ENCODE peak calls at places on chromosomes 6 and 20, in ten cellular contexts. M is GM12878, X is stomach, J is heart left ventricle, Z is A549, Y is IMR-90, B is ovary, P is endothelial cell of umbilical vein, W is H1, S is uterus. O is an unnamed sample.

GRCh38 chr6:4637691-4638433 is 138.3 kb upstream of the CDYL start:
- DNase-seq in S (no peak), J (no peak), Y (peak), W (no peak), X (no peak), P (peak), M (peak), Z (peak), B (no peak), O (no peak)

GRCh38 chr6:148501178-148501590 is 158.5 kb downstream of the SASH1 start:
- DNase-seq in J (no peak), W (no peak), B (no peak), Y (peak), X (no peak), S (peak), Z (peak), P (no peak), M (no peak), O (no peak)

GRCh38 chr6:169963581-169964297 is 212.3 kb downstream of the ERMARD start:
- DNase-seq in J (no peak), B (peak), Z (no peak), P (no peak), S (no peak), X (peak), W (no peak), Y (no peak), M (no peak), O (no peak)

GRCh38 chr20:58306421-58307261 is 2.9 kb upstream of the RAB22A start:
- DNase-seq in W (no peak), P (peak), S (no peak), B (no peak), M (peak), Y (peak), J (no peak), Z (peak), X (peak), O (peak)

GRCh38 chr6:79394690-79395089 is 142.5 kb downstream of the LCA5 start:
- DNase-seq in P (no peak), B (no peak), Y (no peak), X (no peak), W (no peak), J (no peak), M (no peak), Z (no peak), S (no peak), O (no peak)

GRCh38 chr6:30814137-30815084 is 69.9 kb upstream of the DDR1 start:
- DNase-seq in S (no peak), W (no peak), Z (peak), B (peak), J (no peak), Y (peak), P (peak), M (no peak), X (peak), O (peak)

GRCh38 chr20:38247166-38247509 is 13.4 kb downstream of the KIAA1755 start:
- DNase-seq in Y (no peak), J (no peak), M (no peak), S (no peak), P (no peak), B (no peak), Z (no peak), W (no peak), X (no peak), O (no peak)

GRCh38 chr20:20525756-20526155 is 157.9 kb downstream of the INSM1 start:
- DNase-seq in X (no peak), J (no peak), S (no peak), B (no peak), Y (no peak), W (no peak), P (no peak), Z (no peak), M (no peak), O (no peak)

GRCh38 chr6:133340557-133340956 is 99.4 kb downstream of the EYA4 start:
- DNase-seq in B (no peak), X (no peak), Y (peak), Z (peak), S (no peak), M (no peak), J (no peak), W (no peak), P (no peak), O (no peak)

GRCh38 chr6:20069130-20069529 is 143.1 kb downstream of the MBOAT1 start:
- DNase-seq in J (no peak), Y (no peak), B (no peak), M (no peak), S (no peak), Z (no peak), W (no peak), X (no peak), P (peak), O (peak)

GRCh38 chr6:88119769-88120168 is 46.4 kb downstream of the CNR1 start:
- DNase-seq in Y (no peak), W (no peak), Z (no peak), X (no peak), P (no peak), J (no peak), M (no peak), B (no peak), S (no peak), O (peak)

GRCh38 chr20:20370087-20370575 is 2.2 kb downstream of the INSM1 start:
- DNase-seq in S (no peak), M (no peak), X (no peak), B (no peak), Z (peak), P (no peak), Y (no peak), J (no peak), W (no peak), O (no peak)

GRCh38 chr6:152401978-152402377 is 235.2 kb downstream of the SYNE1 start:
- DNase-seq in B (no peak), Y (peak), W (no peak), S (no peak), J (no peak), X (no peak), Z (peak), M (no peak), P (peak), O (no peak)

GRCh38 chr6:143149771-143150170 is 89.1 kb downstream of the AIG1 start:
- DNase-seq in P (no peak), W (no peak), X (no peak), M (no peak), J (no peak), B (no peak), S (no peak), Z (no peak), Y (peak), O (no peak)

GRCh38 chr6:106894978-106895702 is 79.4 kb downstream of the CD24 start:
- DNase-seq in X (peak), Z (peak), B (no peak), J (no peak), M (no peak), P (peak), Y (peak), W (no peak), S (no peak), O (peak)

GRCh38 chr6:5287205-5287965 is 26.1 kb downstream of the FARS2 start:
- DNase-seq in M (no peak), B (no peak), S (no peak), X (no peak), P (no peak), W (no peak), J (no peak), Z (no peak), Y (peak), O (no peak)

GRCh38 chr20:49993301-49993751 is 10.5 kb downstream of the SNAI1 start:
- DNase-seq in M (no peak), P (no peak), J (no peak), S (no peak), W (no peak), X (no peak), Z (no peak), Y (no peak), B (no peak), O (no peak)

GRCh38 chr20:58264271-58264670 is 35.8 kb upstream of the ANKRD60 start:
- DNase-seq in W (no peak), X (no peak), S (no peak), J (no peak), P (no peak), Y (no peak), M (no peak), Z (no peak), B (no peak), O (no peak)

GRCh38 chr20:4781637-4782349 is 60.1 kb downstream of the PRND start:
- DNase-seq in M (no peak), P (no peak), S (no peak), B (no peak), W (no peak), J (no peak), Y (no peak), X (no peak), Z (no peak), O (no peak)
- TF ChIP-seq POLR2A in M (no peak), P (no peak), S (no peak), B (no peak), W (no peak), J (no peak), Y (no peak), X (no peak), Z (no peak), O (no peak)

DNA sequence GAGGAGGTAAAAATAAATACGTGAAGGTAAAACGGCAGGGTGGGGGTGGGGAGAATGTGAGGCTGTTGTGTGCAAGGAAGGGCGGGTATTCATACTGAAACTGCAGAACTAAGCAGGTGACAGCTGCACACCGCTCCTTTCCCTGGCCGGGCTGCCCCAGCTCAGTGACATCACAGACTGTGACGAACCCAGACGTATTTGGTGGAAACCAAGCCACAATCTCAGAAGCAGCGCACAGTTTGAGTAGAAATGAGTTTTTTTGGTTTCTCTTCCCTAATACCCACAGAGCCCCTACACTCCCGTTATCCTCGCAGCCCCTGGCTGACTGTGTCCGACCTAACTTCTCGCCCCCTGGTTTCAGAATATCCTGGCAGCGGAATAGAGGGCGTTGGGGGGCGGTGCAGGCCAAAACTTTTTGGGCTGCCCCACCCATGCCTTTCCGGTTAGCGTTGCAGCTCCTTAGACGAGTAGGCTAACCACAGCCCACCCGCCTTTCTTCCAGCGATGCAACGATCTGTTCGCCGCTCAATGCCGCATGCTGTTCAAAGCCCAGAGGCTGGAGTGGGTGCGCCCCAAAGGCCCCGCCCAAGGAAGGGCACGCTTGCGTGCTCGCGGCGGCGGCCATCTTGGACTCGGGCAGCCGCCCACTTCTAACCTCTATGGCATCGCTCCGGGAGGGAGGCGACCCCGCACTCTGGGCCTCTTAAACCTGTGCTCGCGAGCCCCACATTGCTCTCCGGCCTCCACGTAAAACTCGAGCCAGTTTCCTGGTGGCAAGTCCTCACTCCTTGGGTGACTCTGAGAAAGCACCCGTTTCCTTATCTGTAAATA is 9.1 kb downstream of the BAK1 start:
- DNase-seq in W (no peak), Z (peak), P (peak), J (peak), M (peak), Y (peak), S (peak), X (peak), B (peak), O (peak)
- TF ChIP-seq POLR2A in W (no peak), Z (peak), P (peak), J (peak), M (peak), Y (no peak), S (no peak), X (no peak), B (no peak), O (peak)

DNA sequence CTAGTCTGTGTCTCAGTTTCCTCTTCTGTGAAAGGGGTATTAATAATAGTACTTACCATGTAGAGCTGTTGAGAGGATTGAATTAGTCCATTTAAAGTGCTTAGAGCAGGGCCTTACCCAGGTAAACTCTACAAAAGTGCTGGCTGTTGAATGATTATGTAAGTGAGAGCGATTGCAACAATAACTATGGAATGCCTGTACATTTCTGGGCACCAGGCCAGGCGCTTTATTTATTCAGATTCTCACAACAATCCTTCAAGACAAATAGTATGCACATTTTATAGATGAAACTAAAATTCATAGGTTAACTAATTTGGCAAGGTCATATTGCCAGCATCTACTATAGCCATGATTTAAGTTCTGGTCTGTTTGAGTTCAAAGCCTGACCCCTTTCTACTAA is 78.3 kb upstream of the MMS22L start:
- DNase-seq in Y (no peak), Z (peak), P (peak), S (no peak), W (no peak), X (no peak), B (no peak), J (no peak), M (no peak), O (no peak)
- TF ChIP-seq POLR2A in Y (no peak), Z (no peak), P (no peak), S (no peak), W (no peak), X (no peak), B (no peak), J (no peak), M (no peak), O (no peak)

GRCh38 chr6:70376628-70377027 is 36.7 kb upstream of the FAM135A start:
- DNase-seq in Z (no peak), Y (no peak), S (no peak), M (no peak), W (no peak), B (no peak), P (no peak), X (no peak), J (no peak), O (no peak)
- TF ChIP-seq POLR2A in Z (no peak), Y (no peak), S (no peak), M (no peak), W (no peak), B (no peak), P (no peak), X (no peak), J (no peak), O (no peak)

DNA sequence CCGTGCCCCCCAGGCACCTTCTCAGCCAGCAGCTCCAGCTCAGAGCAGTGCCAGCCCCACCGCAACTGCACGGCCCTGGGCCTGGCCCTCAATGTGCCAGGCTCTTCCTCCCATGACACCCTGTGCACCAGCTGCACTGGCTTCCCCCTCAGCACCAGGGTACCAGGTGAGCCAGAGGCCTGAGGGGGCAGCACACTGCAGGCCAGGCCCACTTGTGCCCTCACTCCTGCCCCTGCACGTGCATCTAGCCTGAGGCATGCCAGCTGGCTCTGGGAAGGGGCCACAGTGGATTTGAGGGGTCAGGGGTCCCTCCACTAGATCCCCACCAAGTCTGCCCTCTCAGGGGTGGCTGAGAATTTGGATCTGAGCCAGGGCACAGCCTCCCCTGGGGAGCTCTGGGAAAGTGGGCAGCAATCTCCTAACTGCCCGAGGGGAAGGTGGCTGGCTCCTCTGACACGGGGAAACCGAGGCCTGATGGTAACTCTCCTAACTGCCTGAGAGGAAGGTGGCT is 960 bp downstream of the TNFRSF6B start:
- DNase-seq in W (no peak), M (no peak), Z (no peak), B (peak), J (no peak), Y (no peak), P (no peak), X (no peak), S (peak), O (no peak)
- TF ChIP-seq POLR2A in W (peak), M (peak), Z (no peak), B (no peak), J (no peak), Y (no peak), P (no peak), X (no peak), S (no peak), O (peak)

GRCh38 chr6:73516712-73517489 is 3.9 kb downstream of the EEF1A1 start:
- DNase-seq in X (no peak), W (no peak), S (no peak), Y (peak), B (no peak), M (no peak), P (peak), J (no peak), Z (no peak), O (peak)
- TF ChIP-seq POLR2A in X (no peak), W (peak), S (no peak), Y (peak), B (no peak), M (peak), P (peak), J (no peak), Z (no peak), O (peak)

GRCh38 chr6:34745277-34746103 is 11.8 kb upstream of the SNRPC start:
- DNase-seq in M (no peak), J (no peak), X (peak), P (no peak), W (no peak), B (no peak), Z (no peak), Y (peak), S (no peak), O (peak)
- TF ChIP-seq POLR2A in M (no peak), J (no peak), X (no peak), P (no peak), W (no peak), B (no peak), Z (no peak), Y (no peak), S (no peak), O (no peak)

GRCh38 chr6:118893882-118894424 is at the start of gene ASF1A:
- DNase-seq in B (peak), J (peak), W (peak), M (peak), Y (peak), Z (peak), S (peak), P (peak), X (peak), O (peak)
- TF ChIP-seq POLR2A in B (peak), J (peak), W (peak), M (peak), Y (peak), Z (peak), S (peak), P (peak), X (no peak), O (peak)